ENCODE peak calls at places on chromosome 7, in four cellular contexts. B, Y, W and I are unnamed samples.

GRCh38 chr7:155858521-155859061 is 46.3 kb upstream of the SHH start:
- DNase-seq in B (no peak), W (no peak), Y (no peak), I (no peak)

GRCh38 chr7:99839560-99840011 is 11.8 kb downstream of the CYP3A43 start:
- DNase-seq in W (no peak), B (no peak), Y (peak), I (no peak)

GRCh38 chr7:123916240-123916724 is 8.8 kb upstream of the SPAM1 start:
- DNase-seq in W (no peak), B (peak), Y (no peak), I (peak)

GRCh38 chr7:45592230-45592991 is 18.2 kb downstream of the ADCY1 start:
- DNase-seq in Y (no peak), W (no peak), B (no peak), I (no peak)

GRCh38 chr7:152520861-152521302 is 85.1 kb upstream of the KMT2C start:
- DNase-seq in W (no peak), B (no peak), Y (no peak), I (no peak)

GRCh38 chr7:24462984-24463383 is 110.3 kb upstream of the PALS2 start:
- DNase-seq in W (no peak), B (no peak), Y (no peak), I (no peak)

GRCh38 chr7:77867208-77867915 is 68.8 kb downstream of the PHTF2 start:
- DNase-seq in B (no peak), W (no peak), Y (no peak), I (no peak)

GRCh38 chr7:36182854-36183604 is 30.0 kb downstream of the EEPD1 start:
- DNase-seq in W (no peak), B (peak), Y (no peak), I (no peak)

GRCh38 chr7:151113344-151114150 is 27.3 kb downstream of the AGAP3 start:
- DNase-seq in B (no peak), W (peak), Y (peak), I (peak)

GRCh38 chr7:47520408-47520807 is 61.5 kb downstream of the TNS3 start:
- DNase-seq in B (peak), W (no peak), Y (no peak), I (no peak)

GRCh38 chr7:36224916-36225858 is 72.1 kb downstream of the EEPD1 start:
- DNase-seq in W (no peak), B (no peak), Y (no peak), I (no peak)

GRCh38 chr7:123823898-123824753 is 20.8 kb upstream of the HYAL4 start:
- DNase-seq in B (no peak), Y (no peak), W (no peak), I (no peak)

GRCh38 chr7:18610331-18610948 is 114.9 kb downstream of the HDAC9 start:
- DNase-seq in W (no peak), Y (peak), B (peak), I (peak)

DNA sequence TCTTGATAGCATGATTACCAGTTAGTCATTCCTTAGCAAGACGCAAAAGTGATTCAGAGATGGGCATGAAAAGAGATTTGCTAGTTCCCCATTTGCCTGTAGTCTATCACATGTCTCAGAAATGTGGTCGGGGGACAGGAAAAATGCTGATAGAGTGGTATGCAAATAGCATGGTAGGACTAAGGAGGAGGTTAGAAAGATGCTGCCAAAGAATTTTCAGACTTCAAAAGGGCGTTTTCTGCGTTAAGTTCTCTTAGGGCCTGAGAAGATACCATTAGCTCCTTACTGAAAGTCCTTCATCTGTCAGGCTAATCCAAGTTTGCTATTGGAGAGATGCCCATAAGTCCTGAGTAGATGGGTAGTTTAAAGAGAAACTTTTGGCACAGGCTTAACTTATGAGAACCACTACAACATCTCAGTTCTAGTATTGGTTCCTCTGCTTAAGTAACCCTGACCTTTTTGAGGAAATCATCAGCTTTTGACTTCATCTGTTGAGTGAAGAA is 2.7 kb downstream of the CALD1 start:
- DNase-seq in B (no peak), W (no peak), Y (no peak), I (no peak)
- TF ChIP-seq ELF4 in B (no peak), W (no peak), Y (no peak), I (no peak)

DNA sequence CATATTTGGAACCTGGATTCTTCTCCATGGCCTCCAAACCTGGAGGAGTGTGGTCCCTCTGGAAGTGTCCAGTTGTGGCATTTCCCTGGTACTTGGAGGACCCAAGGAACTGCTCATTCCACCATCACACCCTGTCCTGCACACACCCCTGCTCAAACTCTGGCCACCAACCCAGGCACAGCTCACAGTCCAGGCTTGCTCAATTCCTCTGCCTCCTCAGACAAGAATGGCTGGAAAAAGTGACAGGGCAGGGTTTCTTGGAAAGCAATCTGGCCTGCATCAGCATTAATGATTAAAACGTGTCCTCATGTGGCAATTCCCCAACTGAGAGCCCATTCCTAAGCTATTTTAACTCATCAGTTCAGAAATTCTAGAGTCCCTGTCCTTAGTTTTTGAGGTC is 17.2 kb upstream of the TPST1 start:
- DNase-seq in W (no peak), B (no peak), Y (no peak), I (no peak)
- TF ChIP-seq ELF4 in W (no peak), B (no peak), Y (no peak), I (no peak)

DNA sequence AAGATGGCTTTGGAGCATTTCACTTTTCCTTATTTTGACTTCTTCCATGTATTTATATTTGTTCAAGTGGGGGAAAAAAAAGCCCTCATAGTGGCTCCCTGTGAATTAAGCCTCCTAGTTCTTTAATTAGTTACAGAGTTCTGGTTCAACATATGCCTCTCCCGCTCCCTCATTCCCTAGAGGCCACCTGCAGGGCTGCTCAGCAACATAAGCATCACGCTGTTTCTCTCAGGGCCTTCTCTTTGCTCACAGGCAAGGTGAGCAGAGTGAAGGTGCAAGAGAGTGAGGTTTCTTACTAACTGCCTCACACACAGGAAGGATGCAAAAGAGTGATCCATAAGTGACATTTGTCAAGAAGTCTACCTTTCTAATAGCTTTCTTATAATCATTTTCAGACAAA is 196.7 kb downstream of the SEMA3E start:
- DNase-seq in Y (no peak), B (no peak), W (no peak), I (no peak)
- TF ChIP-seq ELF4 in Y (no peak), B (no peak), W (no peak), I (no peak)

GRCh38 chr7:74453321-74454011 is at the start of gene GTF2IRD1:
- DNase-seq in W (peak), B (peak), Y (peak), I (peak)
- TF ChIP-seq ELF4 in W (no peak), B (no peak), Y (no peak), I (no peak)

DNA sequence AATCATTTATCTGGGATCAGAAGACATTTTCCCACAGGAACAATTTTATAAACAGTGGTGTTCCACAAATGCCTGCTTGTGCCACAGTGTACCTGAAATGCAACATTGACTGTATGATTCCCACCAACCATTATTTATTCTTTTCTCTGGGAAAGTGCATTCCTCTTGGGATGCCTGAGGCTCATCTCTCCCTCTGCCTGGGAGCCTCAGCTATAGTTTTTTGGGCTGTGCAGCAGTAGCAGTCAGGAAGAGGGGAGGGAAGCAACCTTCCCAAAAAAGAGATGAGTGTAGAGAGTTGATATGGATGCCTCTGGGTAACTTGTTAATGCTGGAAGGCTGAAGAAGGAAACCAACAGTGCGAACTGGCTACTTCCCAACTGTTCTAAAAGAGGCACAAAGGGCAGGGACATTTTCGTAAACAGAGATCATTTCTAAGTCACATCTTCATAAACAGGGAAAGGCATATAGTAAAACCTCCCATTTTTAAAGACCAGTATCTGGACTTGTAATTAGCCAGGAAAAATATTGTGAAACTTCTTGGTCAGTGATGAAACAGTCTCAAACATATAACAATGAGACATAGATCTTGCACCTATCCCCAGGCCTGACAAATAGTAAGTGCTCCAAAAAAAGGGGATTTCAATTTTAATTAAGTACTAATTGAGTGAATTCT is 1.4 kb upstream of the CALD1 start:
- DNase-seq in B (no peak), Y (no peak), W (no peak), I (no peak)
- TF ChIP-seq ELF4 in B (no peak), Y (no peak), W (no peak), I (no peak)

DNA sequence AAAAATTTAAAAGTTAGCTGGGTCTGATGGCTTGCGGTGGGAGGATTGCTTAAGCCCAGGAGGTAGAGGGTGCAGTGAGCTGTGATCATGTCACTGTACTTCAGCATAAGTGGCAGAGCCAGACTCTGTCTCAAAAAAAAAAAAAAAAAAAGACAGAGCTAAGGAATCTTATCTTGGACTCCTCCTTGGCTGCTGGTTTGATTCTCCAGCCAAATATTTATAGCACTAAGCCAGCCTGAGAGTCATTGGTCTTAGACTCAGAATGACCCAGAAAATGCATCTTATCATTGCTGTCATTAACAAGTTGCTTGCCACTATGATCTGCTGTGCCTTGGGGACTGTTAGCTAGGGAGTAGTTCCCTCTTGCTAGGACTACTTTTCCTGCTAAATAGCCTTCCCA is 164.7 kb downstream of the GNAT3 start:
- DNase-seq in Y (no peak), B (no peak), W (no peak), I (no peak)
- TF ChIP-seq ELF4 in Y (no peak), B (no peak), W (no peak), I (no peak)

GRCh38 chr7:121187222-121187621 is 141.6 kb upstream of the WNT16 start:
- DNase-seq in Y (no peak), W (no peak), B (no peak), I (no peak)

GRCh38 chr7:121195010-121195409 is 133.8 kb upstream of the WNT16 start:
- DNase-seq in Y (no peak), W (no peak), B (no peak), I (no peak)

GRCh38 chr7:121187676-121188075 is 141.1 kb upstream of the WNT16 start:
- DNase-seq in W (no peak), B (no peak), Y (no peak), I (no peak)

GRCh38 chr7:121195859-121196588 is 132.8 kb upstream of the WNT16 start:
- DNase-seq in W (no peak), B (no peak), Y (no peak), I (no peak)

GRCh38 chr7:121192834-121193233 is 136.0 kb upstream of the WNT16 start:
- DNase-seq in Y (no peak), W (no peak), B (no peak), I (no peak)
- TF ChIP-seq ELF4 in Y (no peak), W (no peak), B (no peak), I (no peak)